ENCODE peak calls at places on chromosome 6, in eight cellular contexts. M is upper lobe of left lung, K is cardiac muscle cell, H is fibroblast of villous mesenchyme, Y is body of pancreas, I is ovary, X is lower lobe of right lung, P is sigmoid colon. E is an unnamed sample.

GRCh38 chr6:153947817-153948447 is 91.1 kb upstream of the OPRM1 start:
- DNase-seq in I (no peak), M (peak; percentile 21), K (peak; percentile 65), Y (peak; percentile 23), H (peak; percentile 25), P (no peak), X (no peak), E (no peak)

GRCh38 chr6:52514514-52514913 is 62.3 kb downstream of the TRAM2 start:
- DNase-seq in M (no peak), H (peak; percentile 98), Y (no peak), K (no peak), I (no peak), P (peak; percentile 85), X (no peak), E (no peak)

GRCh38 chr6:124888581-124889371 is 73.5 kb upstream of the RNF217 start:
- DNase-seq in P (no peak), H (no peak), X (no peak), K (no peak), I (no peak), Y (no peak), M (no peak), E (no peak)

GRCh38 chr6:166381733-166382499 is 824 bp downstream of the MPC1 start:
- DNase-seq in X (peak; percentile 89), Y (peak; percentile 91), H (peak; percentile 56), P (peak; percentile 81), M (peak; percentile 92), K (peak; percentile 73), I (peak; percentile 59), E (peak; percentile 72)

GRCh38 chr6:157070403-157071107 is 252.8 kb downstream of the TMEM242 start:
- DNase-seq in H (no peak), Y (no peak), X (no peak), K (no peak), P (no peak), M (no peak), I (no peak), E (no peak)

GRCh38 chr6:117505337-117505736 is 22.9 kb downstream of the DCBLD1 start:
- DNase-seq in X (no peak), H (peak; percentile 72), K (no peak), I (no peak), P (no peak), M (no peak), Y (no peak), E (no peak)

GRCh38 chr6:25278557-25278913 is 639 bp upstream of the CARMIL1 start:
- DNase-seq in X (no peak), Y (no peak), H (no peak), K (peak; percentile 31), I (no peak), P (no peak), M (no peak), E (no peak)

GRCh38 chr6:159695984-159696383 is 2.9 kb upstream of the SOD2 start:
- DNase-seq in H (no peak), M (no peak), X (no peak), I (no peak), K (no peak), Y (no peak), P (no peak), E (no peak)

GRCh38 chr6:7004581-7005297 is 103.0 kb upstream of the RREB1 start:
- DNase-seq in X (peak; percentile 51), M (peak; percentile 33), K (no peak), I (no peak), H (peak; percentile 64), P (no peak), Y (no peak), E (no peak)

GRCh38 chr6:166330612-166331011 is 11.7 kb downstream of the SFT2D1 start:
- DNase-seq in H (peak; percentile 10), X (no peak), K (peak; percentile 51), P (no peak), Y (no peak), I (peak; percentile 54), M (no peak), E (no peak)

GRCh38 chr6:26286168-26286854 is 78.7 kb upstream of the BTN3A2 start:
- DNase-seq in Y (peak; percentile 80), P (peak; percentile 88), M (peak; percentile 70), K (peak; percentile 63), H (peak; percentile 79), X (peak; percentile 62), I (peak; percentile 74), E (peak; percentile 55)

GRCh38 chr6:37492236-37493046 is 7.3 kb downstream of the CCDC167 start:
- DNase-seq in M (no peak), I (no peak), Y (no peak), K (no peak), X (peak; percentile 2), P (no peak), H (no peak), E (no peak)

GRCh38 chr6:11744753-11745152 is 33.9 kb downstream of the ADTRP start:
- DNase-seq in M (peak; percentile 54), I (peak; percentile 46), Y (peak; percentile 84), X (peak; percentile 55), H (peak; percentile 89), P (peak; percentile 92), K (no peak), E (no peak)

GRCh38 chr6:28943557-28944411 is 20.0 kb upstream of the TRIM27 start:
- DNase-seq in P (peak; percentile 81), I (peak; percentile 63), K (peak; percentile 64), Y (peak; percentile 61), M (peak; percentile 77), H (peak; percentile 70), X (peak; percentile 84), E (peak; percentile 35)

GRCh38 chr6:24274441-24275083 is 83.3 kb downstream of the DCDC2 start:
- DNase-seq in K (peak; percentile 48), I (no peak), P (no peak), X (no peak), M (no peak), Y (no peak), H (peak; percentile 24), E (no peak)

GRCh38 chr6:88631830-88632229 is 331.6 kb downstream of the RNGTT start:
- DNase-seq in P (no peak), X (no peak), K (no peak), M (no peak), I (no peak), Y (no peak), H (no peak), E (no peak)

GRCh38 chr6:88626460-88626859 is 337.0 kb downstream of the RNGTT start:
- DNase-seq in M (no peak), H (peak; percentile 55), P (no peak), X (no peak), I (no peak), Y (no peak), K (no peak), E (no peak)

GRCh38 chr6:88633782-88634181 is 329.6 kb downstream of the RNGTT start:
- DNase-seq in H (no peak), I (no peak), K (no peak), M (no peak), X (no peak), Y (no peak), P (no peak), E (no peak)

DNA sequence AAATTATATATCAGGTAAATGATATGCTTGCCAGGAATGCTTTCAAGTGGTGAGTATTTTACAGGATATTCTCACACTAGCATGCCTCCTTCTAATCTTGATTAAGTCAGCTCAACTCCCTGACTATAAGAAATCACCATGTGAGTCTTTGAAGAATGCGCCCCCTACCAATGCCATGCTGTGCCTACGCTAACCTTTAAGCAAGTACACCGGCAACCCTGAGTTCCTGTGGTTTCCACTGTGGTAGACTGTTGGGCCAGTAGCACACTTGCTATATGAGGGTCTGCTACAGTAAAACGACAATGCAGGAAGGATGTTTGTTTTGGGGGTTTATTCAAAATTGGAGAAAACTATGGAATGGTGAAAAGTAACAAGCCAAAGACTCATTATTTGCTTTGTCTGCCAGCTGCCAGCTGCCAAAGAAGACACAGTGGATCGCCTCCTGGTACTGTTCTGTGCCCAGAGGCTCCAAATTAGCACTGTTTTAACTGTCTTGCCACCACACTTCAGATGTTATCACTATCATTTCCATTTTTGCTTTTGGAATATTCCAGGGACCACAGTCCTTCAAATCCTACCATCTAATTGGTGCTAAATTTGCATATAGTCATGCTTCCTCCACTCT is 333.5 kb downstream of the RNGTT start:
- DNase-seq in I (no peak), M (no peak), P (no peak), H (no peak), Y (no peak), K (peak; percentile 25), X (no peak), E (no peak)
- TF ChIP-seq CTCF in I (no peak), M (no peak), P (no peak), H (no peak), Y (no peak), K (no peak), X (no peak), E (no peak)

DNA sequence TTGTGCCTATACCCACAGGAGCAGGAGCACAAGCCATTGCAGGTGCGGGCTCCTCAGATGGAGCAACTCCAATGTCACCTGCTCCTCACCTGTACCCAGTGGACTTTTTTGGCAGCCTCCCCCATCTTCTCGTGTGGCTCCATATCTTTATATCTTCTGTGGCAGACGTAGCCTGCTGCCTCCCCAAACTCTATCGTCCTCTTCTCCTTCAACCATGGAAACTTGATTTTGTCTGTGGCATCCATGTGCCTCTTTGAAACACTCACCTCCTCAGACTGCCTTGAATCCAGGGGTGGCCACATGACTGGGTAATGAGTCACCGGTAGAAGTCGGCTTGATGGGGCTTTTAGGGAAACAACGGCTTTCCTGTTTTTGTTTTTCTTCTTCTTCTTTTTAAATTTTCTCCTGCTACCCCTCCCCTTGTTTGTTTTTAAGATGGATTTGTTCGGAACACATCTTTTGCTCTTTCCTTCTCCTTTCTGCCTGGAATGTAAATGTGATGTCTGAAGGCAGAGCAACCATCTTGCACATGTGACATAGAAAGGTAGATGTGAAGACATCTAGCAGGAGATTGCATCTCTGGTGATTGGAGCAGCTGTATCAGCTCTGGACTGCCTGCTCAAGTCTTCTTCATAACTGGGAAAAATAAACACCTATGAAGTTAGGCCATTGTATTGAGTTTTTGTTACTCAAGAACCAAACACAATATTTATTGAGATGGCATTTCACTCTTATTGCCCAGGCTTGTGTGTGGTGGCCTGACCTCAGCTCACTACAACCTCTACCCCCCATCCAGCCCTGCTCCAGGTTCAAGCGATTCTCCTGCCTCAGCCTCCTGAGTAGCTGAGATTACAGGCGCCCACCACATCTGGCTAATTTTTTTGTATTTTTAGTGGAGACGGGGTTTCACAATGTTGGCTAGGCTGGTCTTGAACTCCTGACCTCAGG is 69.9 kb upstream of the DDR1 start:
- DNase-seq in X (no peak), H (peak; percentile 79), P (no peak), I (no peak), Y (peak; percentile 40), K (no peak), M (peak; percentile 71), E (no peak)
- TF ChIP-seq CTCF in X (no peak), H (no peak), P (no peak), I (no peak), Y (no peak), K (no peak), M (no peak), E (no peak)

GRCh38 chr6:168132531-168133184 is 53.6 kb upstream of the FRMD1 start:
- DNase-seq in K (peak; percentile 68), H (peak; percentile 85), X (no peak), M (peak; percentile 38), P (peak; percentile 61), Y (peak; percentile 52), I (peak; percentile 49), E (no peak)
- TF ChIP-seq CTCF in K (peak; percentile 40), H (peak; percentile 41), X (peak; percentile 60), M (peak; percentile 28), P (no peak), Y (peak; percentile 48), I (no peak), E (no peak)

DNA sequence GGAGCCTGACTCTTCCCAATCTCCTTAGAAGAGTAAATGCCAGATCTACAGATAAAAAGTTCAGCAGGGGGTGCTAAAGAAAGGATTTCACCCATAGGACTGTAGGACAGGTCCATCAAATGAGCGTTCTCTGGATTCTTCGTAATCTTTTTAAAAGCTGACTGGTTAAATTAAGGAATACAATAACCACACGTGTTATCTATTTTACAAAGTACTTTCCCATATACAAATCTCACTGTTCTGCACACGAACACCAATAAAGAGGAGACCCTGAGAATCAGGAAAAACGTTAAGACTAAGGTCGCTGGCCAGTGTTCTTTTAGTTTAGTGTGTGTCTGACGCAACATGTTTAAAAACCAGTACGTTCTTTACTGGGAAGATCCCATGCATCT is 542 bp downstream of the TUBE1 start:
- DNase-seq in Y (no peak), H (peak; percentile 62), I (no peak), X (no peak), P (no peak), K (peak; percentile 21), M (no peak), E (no peak)
- TF ChIP-seq CTCF in Y (no peak), H (peak; percentile 35), I (no peak), X (peak; percentile 23), P (no peak), K (peak; percentile 25), M (no peak), E (no peak)

E was measured in activated B cell treated with CpG ODN at 0.5 μM for 24 hours.